ENCODE peak calls at places on chromosomes 4 and X, in four cellular contexts. D is A549, P is tibial nerve, S is IMR-90. J is an unnamed sample. For H3K4me1, the result is how much of the 10 kb centered on the place peaks cover.

GRCh38 chr4:150363721-150364688 is 217.9 kb upstream of the MAB21L2 start:
- DNase-seq in D (no peak), P (no peak), S (no peak), J (no peak)

GRCh38 chrX:105820247-105820646 is 2.1 kb upstream of the NRK start:
- DNase-seq in D (no peak), P (no peak), S (no peak), J (no peak)

GRCh38 chr4:98482847-98483806 is 175.3 kb downstream of the TSPAN5 start:
- DNase-seq in D (peak), P (no peak), S (peak), J (no peak)

GRCh38 chr4:173039617-173040176 is 128.9 kb upstream of the GALNT7 start:
- DNase-seq in D (no peak), P (no peak), S (no peak), J (no peak)

GRCh38 chr4:119744580-119744979 is 116.0 kb upstream of the PDE5A start:
- DNase-seq in D (no peak), P (no peak), S (no peak), J (no peak)

GRCh38 chr4:66591968-66592367 is 921.7 kb upstream of the EPHA5 start:
- DNase-seq in D (no peak), P (no peak), S (no peak), J (no peak)

GRCh38 chrX:387729-388128 is 1.0 kb upstream of the PPP2R3B start:
- DNase-seq in D (no peak), P (no peak), S (no peak), J (peak)

GRCh38 chr4:40190465-40190864 is 6.4 kb upstream of the RHOH start:
- DNase-seq in D (no peak), P (no peak), S (no peak), J (no peak)

GRCh38 chr4:154560824-154561231 is 2.0 kb upstream of the FGB start:
- DNase-seq in D (no peak), P (no peak), S (peak), J (no peak)

GRCh38 chr4:71860643-71861042 is 76.8 kb upstream of the GC start:
- DNase-seq in D (no peak), P (no peak), S (no peak), J (no peak)

GRCh38 chr4:145583656-145584055 is 35.5 kb upstream of the MMAA start:
- DNase-seq in D (no peak), P (no peak), S (no peak), J (no peak)

DNA sequence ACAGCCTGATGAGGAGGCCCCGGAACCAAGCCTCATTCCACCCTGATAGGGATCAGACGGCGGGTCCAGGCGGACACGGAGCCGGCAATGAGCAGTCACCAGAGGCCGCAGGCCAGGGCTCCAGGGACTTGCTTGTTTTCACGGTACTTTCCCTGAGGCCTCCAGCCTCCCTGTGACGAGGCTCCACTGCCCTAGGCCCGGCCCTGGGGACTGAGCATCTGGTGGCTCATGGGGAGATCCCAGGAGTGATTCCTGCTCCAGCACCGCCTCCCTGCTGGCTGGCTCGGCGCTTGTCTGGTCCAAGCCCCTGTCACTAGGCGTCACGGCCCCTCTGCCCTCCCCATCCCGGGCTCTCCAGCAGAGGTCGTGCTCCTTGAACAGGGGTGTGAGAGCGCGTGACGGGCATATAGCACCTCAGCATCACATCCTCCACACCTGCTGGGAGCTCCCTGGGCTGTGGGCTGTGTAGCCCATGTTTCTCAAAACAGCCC is 14.1 kb downstream of the HTRA3 start:
- DNase-seq in D (no peak), P (no peak), S (no peak), J (peak)
- H3K4me1 ChIP-seq in D (under half), P (under half), S (under half), J (under half)

GRCh38 chr4:142983612-142984011 is 137.5 kb upstream of the INPP4B start:
- DNase-seq in D (no peak), P (no peak), S (no peak), J (no peak)
- H3K27ac ChIP-seq in D (no peak), P (no peak), S (no peak), J (no peak)

GRCh38 chr4:80228460-80228859 is 31.2 kb downstream of the PRDM8 start:
- DNase-seq in D (no peak), P (no peak), S (no peak), J (no peak)
- H3K4me1 ChIP-seq in D (under half), P (under half), S (under half), J (under half)

GRCh38 chr4:4460759-4461158 is 73.9 kb downstream of the NSG1 start:
- DNase-seq in D (no peak), P (no peak), S (no peak), J (no peak)

GRCh38 chr4:4456351-4456750 is 69.4 kb downstream of the NSG1 start:
- DNase-seq in D (no peak), P (no peak), S (no peak), J (no peak)

GRCh38 chr4:4456816-4457578 is 70.1 kb downstream of the NSG1 start:
- DNase-seq in D (no peak), P (no peak), S (no peak), J (no peak)

GRCh38 chr4:4457803-4458550 is 71.1 kb downstream of the NSG1 start:
- DNase-seq in D (no peak), P (no peak), S (peak), J (no peak)

GRCh38 chr4:4455199-4455865 is 68.4 kb downstream of the NSG1 start:
- DNase-seq in D (no peak), P (no peak), S (no peak), J (no peak)
- H3K27ac ChIP-seq in D (no peak), P (no peak), S (no peak), J (no peak)

GRCh38 chrX:20028588-20028987 is 37.7 kb upstream of the BCLAF3 start:
- DNase-seq in D (no peak), P (no peak), S (no peak), J (no peak)
- H3K4me1 ChIP-seq in D (under half), P (under half), S (under half), J (under half)

GRCh38 chr4:1874207-1874606 is 3.0 kb downstream of the NSD2 start:
- DNase-seq in D (no peak), P (no peak), S (no peak), J (peak)
- H3K27ac ChIP-seq in D (peak), P (no peak), S (no peak), J (no peak)

GRCh38 chrX:40086569-40087335 is 11.0 kb downstream of the BCOR start:
- DNase-seq in D (no peak), P (no peak), S (peak), J (no peak)

GRCh38 chrX:40084471-40084870 is 13.3 kb downstream of the BCOR start:
- DNase-seq in D (no peak), P (no peak), S (no peak), J (no peak)

GRCh38 chrX:40083979-40084359 is 13.8 kb downstream of the BCOR start:
- DNase-seq in D (no peak), P (no peak), S (no peak), J (no peak)

GRCh38 chrX:40085086-40085551 is 12.6 kb downstream of the BCOR start:
- DNase-seq in D (no peak), P (no peak), S (peak), J (no peak)

GRCh38 chrX:40085714-40086113 is 12.0 kb downstream of the BCOR start:
- DNase-seq in D (no peak), P (no peak), S (no peak), J (peak)
- H3K4me1 ChIP-seq in D (under half), P (half or more), S (under half), J (under half)

J was measured in aorta.